ENCODE peak calls at places on chromosomes 5 and 9, in five cellular contexts. R is psoas muscle, O is body of pancreas, X is suprapubic skin, W is epithelial cell of esophagus. Q is an unnamed sample.

GRCh38 chr5:8905021-8905420 is 640.9 kb downstream of the SEMA5A start:
- DNase-seq in R (no peak), O (no peak), X (no peak), W (peak; percentile 91), Q (no peak)

GRCh38 chr9:85200726-85201402 is 531.3 kb downstream of the NTRK2 start:
- DNase-seq in R (no peak), O (peak; percentile 82), X (no peak), W (peak; percentile 62), Q (no peak)

GRCh38 chr5:72035831-72036230 is 71.4 kb upstream of the MAP1B start:
- DNase-seq in R (no peak), O (no peak), X (no peak), W (no peak), Q (no peak)

GRCh38 chr5:17081142-17081541 is 136.3 kb upstream of the BASP1 start:
- DNase-seq in R (no peak), O (no peak), X (no peak), W (no peak), Q (no peak)

GRCh38 chr5:135319928-135320606 is 79.0 kb downstream of the MACROH2A1 start:
- DNase-seq in R (no peak), O (no peak), X (peak; percentile 39), W (no peak), Q (no peak)

GRCh38 chr5:150574818-150575537 is 65.5 kb upstream of the SYNPO start:
- DNase-seq in R (no peak), O (no peak), X (peak; percentile 50), W (no peak), Q (no peak)

GRCh38 chr5:165321912-165322311 is 1816.5 kb downstream of the MAT2B start:
- DNase-seq in R (no peak), O (no peak), X (no peak), W (peak; percentile 83), Q (no peak)

GRCh38 chr5:159102294-159102934 is 2.7 kb upstream of the EBF1 start:
- DNase-seq in R (no peak), O (no peak), X (no peak), W (no peak), Q (no peak)

GRCh38 chr5:14204011-14204670 is 61.0 kb downstream of the TRIO start:
- DNase-seq in R (no peak), O (no peak), X (no peak), W (no peak), Q (no peak)

GRCh38 chr9:121688681-121689080 is 37.2 kb downstream of the DAB2IP start:
- DNase-seq in R (peak; percentile 41), O (no peak), X (no peak), W (no peak), Q (no peak)

GRCh38 chr5:143316844-143317631 is 86.4 kb downstream of the NR3C1 start:
- DNase-seq in R (no peak), O (no peak), X (no peak), W (no peak), Q (no peak)

GRCh38 chr9:110252509-110253139 is 3.7 kb downstream of the TXN start:
- DNase-seq in R (no peak), O (no peak), X (no peak), W (no peak), Q (no peak)

GRCh38 chr5:145245354-145245753 is 589.8 kb downstream of the PRELID2 start:
- DNase-seq in R (no peak), O (no peak), X (no peak), W (no peak), Q (no peak)

GRCh38 chr5:113163328-113163727 is 186.7 kb downstream of the DCP2 start:
- DNase-seq in R (no peak), O (no peak), X (no peak), W (peak; percentile 63), Q (no peak)

DNA sequence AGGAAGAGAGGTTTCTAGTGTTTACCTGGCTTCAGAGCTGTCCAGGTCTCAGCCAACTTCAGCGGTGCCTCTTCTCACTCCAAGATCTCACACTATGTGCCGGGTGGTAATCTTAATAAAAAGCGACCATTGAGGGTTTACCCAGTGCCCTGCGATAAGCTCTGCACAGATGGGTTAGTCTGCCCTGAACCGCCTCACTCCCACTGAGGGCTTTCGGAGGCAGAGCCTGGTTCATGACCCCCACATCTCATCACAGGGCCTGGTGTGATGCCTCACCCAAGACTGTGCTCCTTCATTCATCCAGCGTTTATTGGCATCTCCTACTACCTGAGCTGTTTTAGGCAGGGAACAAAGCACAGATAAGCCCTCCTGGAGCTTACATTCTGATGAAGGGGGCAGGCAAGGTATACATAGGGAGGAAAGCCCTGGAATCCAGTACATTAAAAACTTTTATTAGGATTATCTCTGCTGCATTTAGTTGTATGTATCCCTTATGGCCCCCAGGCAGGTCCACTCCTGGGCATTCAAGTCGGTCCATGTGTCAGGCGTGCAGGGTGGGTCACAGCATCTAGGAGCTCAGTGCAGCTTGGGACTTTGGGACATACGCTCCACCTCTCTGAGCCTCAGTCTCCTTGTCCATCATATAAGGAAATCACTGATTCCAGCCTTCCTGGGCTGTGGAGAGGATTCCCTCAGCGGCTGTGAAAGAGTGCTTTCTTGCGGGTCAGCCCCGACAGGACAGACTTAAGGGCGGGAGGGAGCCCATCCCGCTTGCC is 613 bp upstream of the COL15A1 start:
- DNase-seq in R (no peak), O (no peak), X (no peak), W (no peak), Q (peak; percentile 37)
- TF ChIP-seq CTCF in R (no peak), O (no peak), X (no peak), W (no peak), Q (no peak)

GRCh38 chr5:131587541-131587940 is 47.5 kb downstream of the RAPGEF6 start:
- DNase-seq in R (no peak), O (no peak), X (no peak), W (peak; percentile 11), Q (no peak)
- TF ChIP-seq CTCF in R (no peak), O (no peak), X (no peak), W (no peak), Q (no peak)

GRCh38 chr9:98755006-98755618 is 41.2 kb downstream of the ANKS6 start:
- DNase-seq in R (no peak), O (no peak), X (no peak), W (no peak), Q (no peak)
- TF ChIP-seq CTCF in R (no peak), O (no peak), X (no peak), W (no peak), Q (no peak)

DNA sequence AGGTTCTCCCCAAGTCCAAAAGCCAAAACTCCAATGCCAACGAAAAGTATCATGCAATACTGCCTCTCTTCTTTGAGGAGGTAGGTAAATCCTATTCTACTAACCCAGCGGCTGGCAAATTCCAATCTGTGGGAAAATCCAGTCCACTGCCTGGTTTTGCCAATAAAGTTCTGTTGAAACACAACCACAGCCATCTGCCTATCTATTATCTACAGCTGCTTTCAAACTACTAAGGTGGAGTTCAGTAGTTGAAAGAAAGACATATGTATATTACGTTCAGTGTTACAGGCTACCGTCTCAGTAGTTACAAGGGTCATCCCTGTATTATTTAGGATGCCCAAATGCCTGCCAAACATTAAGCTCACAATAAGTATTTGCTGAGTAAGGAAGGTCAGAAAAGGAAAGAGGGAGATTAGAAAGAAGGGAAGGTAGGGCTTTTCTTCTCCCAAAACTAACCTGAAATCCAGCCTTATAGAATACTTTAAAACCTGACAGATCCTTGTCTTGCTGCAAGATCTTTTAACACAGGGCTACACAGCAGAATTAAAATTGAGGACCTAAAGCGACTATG is 16.2 kb downstream of the ARL15 start:
- DNase-seq in R (no peak), O (no peak), X (no peak), W (no peak), Q (no peak)
- TF ChIP-seq CTCF in R (no peak), O (no peak), X (no peak), W (no peak), Q (no peak)

GRCh38 chr9:76718166-76718565 is 46.1 kb upstream of the PCA3 start:
- DNase-seq in R (no peak), O (no peak), X (no peak), W (no peak), Q (no peak)
- TF ChIP-seq CTCF in R (no peak), O (no peak), X (no peak), W (no peak), Q (peak; percentile 9)

DNA sequence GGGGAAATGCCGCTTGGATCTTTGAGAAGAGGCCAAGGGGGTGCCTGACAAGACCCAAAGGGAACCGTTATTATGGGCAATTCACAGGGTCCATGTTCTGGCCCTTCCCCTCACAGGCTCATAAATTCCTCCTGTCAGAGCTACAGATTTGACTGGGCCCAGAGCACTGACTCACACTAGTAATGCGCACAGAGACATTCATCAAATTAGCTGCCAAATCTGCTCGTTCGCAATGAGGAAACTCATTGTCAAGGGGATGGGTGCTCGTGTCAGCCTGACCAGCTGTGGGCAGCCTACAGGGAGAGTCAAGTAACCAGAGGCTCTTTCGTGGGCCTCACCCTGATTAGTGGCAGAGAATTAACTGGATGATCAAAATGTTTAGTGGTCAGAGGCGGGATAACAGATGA is 377.4 kb downstream of the ACTL7B start:
- DNase-seq in R (peak; percentile 72), O (no peak), X (peak; percentile 66), W (peak; percentile 96), Q (no peak)
- TF ChIP-seq CTCF in R (peak; percentile 21), O (no peak), X (no peak), W (peak; percentile 28), Q (no peak)

GRCh38 chr9:4225291-4226119 is 74.4 kb downstream of the GLIS3 start:
- DNase-seq in R (no peak), O (no peak), X (no peak), W (peak; percentile 78), Q (no peak)
- TF ChIP-seq CTCF in R (no peak), O (no peak), X (no peak), W (peak; percentile 6), Q (peak; percentile 28)

Q was measured in GM13977.